ENCODE peak calls at places on chromosomes 5 and 9, in seven cellular contexts. M, I, Y, T, F, V and X are unnamed samples.
A peak's percentile ranks its signal among the peaks of the same experiment; 100 is the strongest.

GRCh38 chr5:59596586-59597348 is 296.8 kb downstream of the PDE4D start:
- DNase-seq in M (no peak), I (no peak), Y (no peak), T (no peak), F (peak; percentile 42), V (no peak), X (peak; percentile 73)

GRCh38 chr9:100082786-100083185 is 16.0 kb downstream of the ERP44 start:
- DNase-seq in M (no peak), I (no peak), Y (no peak), T (no peak), F (no peak), V (no peak), X (peak; percentile 39)

GRCh38 chr9:121963542-121963995 is 129.5 kb downstream of the TTLL11 start:
- DNase-seq in M (no peak), I (no peak), Y (no peak), T (no peak), F (no peak), V (no peak), X (peak; percentile 78)

GRCh38 chr9:115945009-115945431 is 208.6 kb upstream of the PAPPA start:
- DNase-seq in M (no peak), I (no peak), Y (no peak), T (no peak), F (no peak), V (no peak), X (no peak)

GRCh38 chr5:87909382-87909781 is 359.3 kb downstream of the TMEM161B start:
- DNase-seq in M (no peak), I (no peak), Y (no peak), T (no peak), F (no peak), V (no peak), X (no peak)

GRCh38 chr5:73139485-73139884 is 19.1 kb downstream of the TMEM171 start:
- DNase-seq in M (no peak), I (no peak), Y (no peak), T (no peak), F (peak; percentile 21), V (no peak), X (no peak)

GRCh38 chr5:137833463-137833862 is 34.2 kb upstream of the MYOT start:
- DNase-seq in M (no peak), I (no peak), Y (no peak), T (peak; percentile 21), F (peak; percentile 33), V (peak; percentile 77), X (peak; percentile 88)

GRCh38 chr9:6842584-6842947 is 84.8 kb downstream of the KDM4C start:
- DNase-seq in M (no peak), I (no peak), Y (no peak), T (no peak), F (no peak), V (no peak), X (peak; percentile 24)

GRCh38 chr5:134873494-134873893 is 677 bp upstream of the TXNDC15 start:
- DNase-seq in M (no peak), I (no peak), Y (peak; percentile 15), T (no peak), F (no peak), V (no peak), X (no peak)

GRCh38 chr5:140806834-140807775 is at the start of gene PCDHA4:
- DNase-seq in M (no peak), I (no peak), Y (no peak), T (no peak), F (no peak), V (no peak), X (peak; percentile 42)

GRCh38 chr5:157548513-157549282 is 26.9 kb downstream of the ADAM19 start:
- DNase-seq in M (no peak), I (no peak), Y (no peak), T (no peak), F (no peak), V (peak; percentile 47), X (peak; percentile 70)

GRCh38 chr5:55324815-55325418 is 17.1 kb downstream of the MTREX start:
- DNase-seq in M (no peak), I (peak; percentile 25), Y (no peak), T (peak; percentile 27), F (peak; percentile 46), V (no peak), X (peak; percentile 26)

GRCh38 chr9:37969130-37969529 is 65.2 kb upstream of the SLC25A51 start:
- DNase-seq in M (no peak), I (no peak), Y (no peak), T (no peak), F (no peak), V (no peak), X (no peak)

GRCh38 chr5:123035950-123036390 is 555 bp downstream of the PPIC start:
- DNase-seq in M (peak; percentile 54), I (peak; percentile 42), Y (peak; percentile 1), T (peak; percentile 59), F (peak; percentile 58), V (no peak), X (peak; percentile 47)

GRCh38 chr5:87340716-87341115 is 72.0 kb downstream of the CCNH start:
- DNase-seq in M (no peak), I (peak; percentile 41), Y (no peak), T (no peak), F (no peak), V (no peak), X (no peak)

GRCh38 chr5:74282495-74282894 is 358.0 kb downstream of the ENC1 start:
- DNase-seq in M (no peak), I (no peak), Y (no peak), T (no peak), F (no peak), V (no peak), X (no peak)

GRCh38 chr9:135714242-135715055 is 12.5 kb downstream of the KCNT1 start:
- DNase-seq in M (no peak), I (no peak), Y (no peak), T (peak; percentile 43), F (peak; percentile 22), V (no peak), X (no peak)

GRCh38 chr5:98902733-98903132 is 26.1 kb downstream of the CHD1 start:
- DNase-seq in M (no peak), I (no peak), Y (no peak), T (no peak), F (no peak), V (no peak), X (peak; percentile 29)

GRCh38 chr5:21817668-21818419 is 1035.3 kb downstream of the CDH12 start:
- DNase-seq in M (no peak), I (no peak), Y (no peak), T (no peak), F (peak; percentile 56), V (no peak), X (no peak)

GRCh38 chr9:37976714-37977477 is 73.0 kb upstream of the SLC25A51 start:
- DNase-seq in M (no peak), I (no peak), Y (no peak), T (no peak), F (peak; percentile 7), V (no peak), X (peak; percentile 79)

GRCh38 chr5:137374110-137374853 is 124.8 kb downstream of the SPOCK1 start:
- DNase-seq in M (no peak), I (no peak), Y (no peak), T (no peak), F (peak; percentile 95), V (no peak), X (no peak)

GRCh38 chr9:99416007-99416406 is 193.9 kb downstream of the SEC61B start:
- DNase-seq in M (no peak), I (no peak), Y (no peak), T (no peak), F (no peak), V (no peak), X (no peak)

GRCh38 chr9:87778996-87779395 is 53.1 kb downstream of the CTSL start:
- DNase-seq in M (no peak), I (no peak), Y (no peak), T (no peak), F (no peak), V (no peak), X (no peak)

GRCh38 chr5:123369371-123369968 is 53.7 kb downstream of the CEP120 start:
- DNase-seq in M (no peak), I (no peak), Y (no peak), T (no peak), F (no peak), V (no peak), X (no peak)

GRCh38 chr5:122091942-122092600 is 14.0 kb upstream of the LOX start:
- DNase-seq in M (no peak), I (no peak), Y (no peak), T (peak; percentile 34), F (peak; percentile 1), V (no peak), X (peak; percentile 35)

GRCh38 chr9:107142430-107142829 is 140.6 kb upstream of the RAD23B start:
- DNase-seq in M (no peak), I (no peak), Y (no peak), T (no peak), F (no peak), V (no peak), X (no peak)